ENCODE peak calls at places on chromosomes 5 and 9, in nine cellular contexts. L is HL-60, W is heart right ventricle, P is astrocyte, M is Peyer's patch, V is neural progenitor cell, G is uterus, F is AG09309, J is esophagus squamous epithelium. Z is an unnamed sample.
A peak's percentile ranks its signal among the peaks of the same experiment; 100 is the strongest.

GRCh38 chr9:124869986-124870560 is 8.1 kb downstream of the ARPC5L start:
- DNase-seq in P (no peak), J (peak; percentile 28), F (no peak), L (peak; percentile 44), G (peak; percentile 46), V (no peak), W (peak; percentile 39), M (peak; percentile 86), Z (peak; percentile 51)

GRCh38 chr5:149215478-149216042 is 56.1 kb upstream of the AFAP1L1 start:
- DNase-seq in F (peak; percentile 23), P (peak; percentile 55), L (no peak), G (peak; percentile 27), W (no peak), V (no peak), J (no peak), M (no peak), Z (peak; percentile 48)

GRCh38 chr5:155870636-155871035 is 456.3 kb upstream of the SGCD start:
- DNase-seq in F (no peak), P (no peak), V (no peak), G (no peak), L (no peak), M (no peak), W (no peak), J (no peak), Z (no peak)

GRCh38 chr9:89278997-89279739 is 31.8 kb upstream of the CKS2 start:
- DNase-seq in L (peak; percentile 41), M (no peak), F (peak; percentile 33), W (peak; percentile 20), V (peak; percentile 66), J (no peak), P (peak; percentile 38), G (peak; percentile 23), Z (peak; percentile 89)

GRCh38 chr9:116490321-116490720 is 196.8 kb upstream of the TRIM32 start:
- DNase-seq in W (no peak), G (no peak), J (no peak), M (no peak), F (no peak), P (no peak), L (no peak), V (no peak), Z (peak; percentile 50)

GRCh38 chr5:141742866-141743651 is 61.0 kb upstream of the ARAP3 start:
- DNase-seq in V (peak; percentile 91), P (peak; percentile 18), L (no peak), F (no peak), W (no peak), G (no peak), M (no peak), J (no peak), Z (peak; percentile 48)

GRCh38 chr9:113568481-113569321 is 105.2 kb downstream of the RGS3 start:
- DNase-seq in L (no peak), W (no peak), M (no peak), P (no peak), J (no peak), F (no peak), V (no peak), G (peak; percentile 6), Z (no peak)

GRCh38 chr9:69996947-69997346 is 46.7 kb upstream of the MAMDC2 start:
- DNase-seq in F (no peak), P (no peak), J (no peak), V (no peak), M (no peak), G (peak; percentile 64), W (peak; percentile 9), L (no peak), Z (peak; percentile 55)

GRCh38 chr5:88833371-88834107 is 49.4 kb downstream of the MEF2C start:
- DNase-seq in M (peak; percentile 62), J (no peak), W (peak; percentile 81), G (peak; percentile 63), V (no peak), F (peak; percentile 16), L (no peak), P (peak; percentile 54), Z (peak; percentile 89)

GRCh38 chr5:151248651-151249050 is 4.3 kb upstream of the GM2A start:
- DNase-seq in F (no peak), V (no peak), L (no peak), G (no peak), J (no peak), P (no peak), M (no peak), W (no peak), Z (no peak)

GRCh38 chr9:78236511-78236950 is 656 bp downstream of the CEP78 start:
- DNase-seq in M (no peak), J (no peak), V (peak; percentile 37), G (peak; percentile 18), P (no peak), F (no peak), W (no peak), L (no peak), Z (peak; percentile 11)

GRCh38 chr5:14830210-14831005 is 41.2 kb downstream of the ANKH start:
- DNase-seq in W (peak; percentile 42), F (no peak), J (no peak), M (no peak), L (no peak), G (no peak), V (no peak), P (no peak), Z (peak; percentile 56)

GRCh38 chr5:87361536-87362213 is 51.1 kb downstream of the CCNH start:
- DNase-seq in V (no peak), P (no peak), G (no peak), J (no peak), W (no peak), L (no peak), M (no peak), F (no peak), Z (peak; percentile 16)

GRCh38 chr5:157345485-157345884 is 79.6 kb downstream of the CYFIP2 start:
- DNase-seq in V (no peak), J (no peak), W (no peak), F (no peak), L (no peak), M (no peak), G (no peak), P (no peak), Z (no peak)

GRCh38 chr9:36346578-36346977 is 53.5 kb downstream of the RNF38 start:
- DNase-seq in J (no peak), M (no peak), W (no peak), L (no peak), F (no peak), G (no peak), V (no peak), P (no peak), Z (no peak)
- TF ChIP-seq CTCF in J (no peak), M (no peak), W (no peak), L (no peak), F (no peak), G (no peak), V (no peak), P (no peak), Z (no peak)

GRCh38 chr5:55176176-55176818 is 3.3 kb upstream of the CDC20B start:
- DNase-seq in V (peak; percentile 94), J (no peak), M (no peak), L (peak; percentile 2), F (no peak), P (no peak), G (no peak), W (no peak), Z (no peak)
- H3K4me3 ChIP-seq in V (peak overlapping the region; percentile 47), J (peak overlapping the region; percentile 12), M (no peak overlapping the region), L (peak overlapping the region; percentile 26), F (peak overlapping the region; percentile 46), P (peak overlapping the region; percentile 26), G (no peak overlapping the region), W (peak overlapping the region; percentile 2), Z (peak overlapping the region; percentile 35)

GRCh38 chr9:127360205-127360604 is 36.8 kb upstream of the SLC2A8 start:
- DNase-seq in M (no peak), G (no peak), F (peak; percentile 29), V (no peak), W (no peak), P (no peak), L (no peak), J (no peak), Z (peak; percentile 55)
- TF ChIP-seq CTCF in M (no peak), G (peak; percentile 21), F (peak; percentile 75), V (no peak), W (peak; percentile 26), P (peak; percentile 33), L (no peak), J (peak; percentile 19), Z (peak; percentile 58)

GRCh38 chr5:67093259-67093658 is 103.3 kb downstream of the CD180 start:
- DNase-seq in V (no peak), W (no peak), G (no peak), L (no peak), F (no peak), M (no peak), P (no peak), J (no peak), Z (peak; percentile 30)
- H3K4me3 ChIP-seq in V (no peak overlapping the region), W (no peak overlapping the region), G (no peak overlapping the region), L (no peak overlapping the region), F (no peak overlapping the region), M (no peak overlapping the region), P (no peak overlapping the region), J (no peak overlapping the region), Z (no peak overlapping the region)

DNA sequence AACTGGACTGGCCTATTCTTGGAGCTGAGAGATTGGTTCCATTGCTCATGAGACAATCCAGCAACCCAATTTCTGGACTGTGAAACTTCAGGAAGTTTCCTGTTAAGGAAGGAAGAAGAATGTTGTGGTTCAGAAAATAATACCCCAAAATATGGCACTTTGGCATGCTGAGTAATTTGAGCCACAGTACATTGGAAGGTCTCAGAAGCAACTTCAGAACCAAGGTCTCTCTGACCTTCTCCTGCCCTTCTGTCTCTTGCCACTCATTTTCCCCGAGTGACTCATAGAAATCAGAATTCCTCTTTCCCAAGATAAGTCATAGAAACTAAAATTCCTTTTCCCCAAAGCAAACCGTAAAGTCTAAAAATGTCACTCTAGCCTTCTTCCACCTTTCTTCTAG is 1366.1 kb downstream of the PTPRD start:
- DNase-seq in M (no peak), P (no peak), V (no peak), L (no peak), F (no peak), J (no peak), W (no peak), G (no peak), Z (no peak)
- TF ChIP-seq CTCF in M (no peak), P (no peak), V (no peak), L (no peak), F (no peak), J (no peak), W (no peak), G (no peak), Z (no peak)

DNA sequence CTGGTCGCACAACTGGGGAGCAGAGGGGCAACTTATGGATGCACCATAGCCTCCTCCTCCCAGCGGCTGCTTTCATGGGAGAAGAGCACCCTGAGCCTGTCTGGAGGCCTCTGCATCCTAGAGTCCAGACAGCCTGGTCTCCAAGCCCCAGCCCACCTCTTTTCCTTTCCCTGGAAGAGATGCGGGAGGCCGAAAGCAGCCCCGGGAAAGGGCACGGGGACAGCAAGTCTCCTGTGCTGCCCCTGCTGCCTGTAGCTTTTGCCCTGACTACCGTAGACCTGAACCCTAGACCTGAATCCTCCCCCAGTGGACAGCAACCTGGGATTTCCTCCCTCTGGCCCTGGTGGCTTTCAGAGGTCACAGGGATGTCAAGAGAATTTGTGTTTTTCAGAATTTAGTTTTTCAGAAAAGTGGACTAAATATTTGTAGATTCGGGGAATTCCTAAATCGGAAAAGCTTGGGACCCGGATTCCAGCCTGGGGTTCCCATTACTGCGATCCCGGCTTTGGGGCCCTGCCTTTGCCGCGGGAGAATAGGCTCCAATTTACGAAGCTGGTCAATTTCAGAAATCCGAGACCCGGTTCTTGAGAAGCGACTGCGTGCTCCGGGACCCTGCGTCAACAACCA is 4.3 kb upstream of the PITX1 start:
- DNase-seq in W (no peak), G (no peak), P (no peak), J (no peak), F (no peak), V (peak; percentile 38), L (no peak), M (no peak), Z (no peak)
- H3K4me3 ChIP-seq in W (no peak overlapping the region), G (no peak overlapping the region), P (no peak overlapping the region), J (peak overlapping the region; percentile 63), F (no peak overlapping the region), V (no peak overlapping the region), L (no peak overlapping the region), M (no peak overlapping the region), Z (no peak overlapping the region)

GRCh38 chr9:33229359-33230120 is 10.4 kb upstream of the SPINK4 start:
- DNase-seq in G (no peak), J (no peak), F (no peak), V (no peak), L (no peak), P (no peak), M (no peak), W (no peak), Z (no peak)
- TF ChIP-seq CTCF in G (no peak), J (peak; percentile 78), F (no peak), V (no peak), L (no peak), P (no peak), M (peak; percentile 85), W (no peak), Z (no peak)

Z was measured in choroid plexus epithelial cell.